ENCODE peak calls at places on chromosomes 11 and 22, in five cellular contexts. One of them, this sample, is unnamed.

GRCh38 chr11:36500315-36500721 is 9.8 kb downstream of the TRAF6 start:
- DNase-seq in osteocyte: no peak
- DNase-seq in Panc1: peak
- DNase-seq in AG08395: peak
- DNase-seq in frontal cortex: no peak
- DNase-seq in this sample: no peak

GRCh38 chr11:6650980-6651379 is 4.6 kb downstream of the DCHS1 start:
- DNase-seq in osteocyte: no peak
- DNase-seq in Panc1: no peak
- DNase-seq in AG08395: no peak
- DNase-seq in frontal cortex: no peak
- DNase-seq in this sample: no peak

GRCh38 chr11:6319879-6320410 is 356 bp downstream of the CAVIN3 start:
- DNase-seq in osteocyte: peak
- DNase-seq in Panc1: no peak
- DNase-seq in AG08395: peak
- DNase-seq in frontal cortex: peak
- DNase-seq in this sample: no peak

GRCh38 chr11:117976445-117976844 is 9.7 kb upstream of the IL10RA start:
- DNase-seq in osteocyte: peak
- DNase-seq in Panc1: no peak
- DNase-seq in AG08395: no peak
- DNase-seq in frontal cortex: no peak
- DNase-seq in this sample: no peak

GRCh38 chr11:102268985-102269470 is 48.3 kb upstream of the BIRC3 start:
- DNase-seq in osteocyte: no peak
- DNase-seq in Panc1: no peak
- DNase-seq in AG08395: no peak
- DNase-seq in frontal cortex: no peak
- DNase-seq in this sample: no peak

GRCh38 chr22:23231471-23232093 is 51.3 kb downstream of the BCR start:
- DNase-seq in osteocyte: no peak
- DNase-seq in Panc1: no peak
- DNase-seq in AG08395: no peak
- DNase-seq in frontal cortex: no peak
- DNase-seq in this sample: no peak

GRCh38 chr11:115501895-115502589 is 2.2 kb downstream of the CADM1 start:
- DNase-seq in osteocyte: no peak
- DNase-seq in Panc1: no peak
- DNase-seq in AG08395: no peak
- DNase-seq in frontal cortex: no peak
- DNase-seq in this sample: no peak

GRCh38 chr11:86151188-86152005 is 82.5 kb upstream of the PICALM start:
- DNase-seq in osteocyte: peak
- DNase-seq in Panc1: no peak
- DNase-seq in AG08395: peak
- DNase-seq in frontal cortex: no peak
- DNase-seq in this sample: no peak

GRCh38 chr11:71139516-71140205 is 112.7 kb downstream of the SHANK2 start:
- DNase-seq in osteocyte: no peak
- DNase-seq in Panc1: no peak
- DNase-seq in AG08395: peak
- DNase-seq in frontal cortex: peak
- DNase-seq in this sample: no peak

GRCh38 chr11:8531982-8532381 is 62.0 kb downstream of the STK33 start:
- DNase-seq in osteocyte: no peak
- DNase-seq in Panc1: no peak
- DNase-seq in AG08395: no peak
- DNase-seq in frontal cortex: no peak
- DNase-seq in this sample: no peak